ENCODE peak calls at places on chromosome 18, in eight cellular contexts. One of them, this sample, is unnamed.

GRCh38 chr18:52422985-52423601 is 83.1 kb downstream of the DCC start:
- DNase-seq in sigmoid colon: no peak
- DNase-seq in body of pancreas: peak; percentile 12
- DNase-seq in adrenal gland: no peak
- DNase-seq in endothelial cell of umbilical vein: no peak
- DNase-seq in heart left ventricle: no peak
- DNase-seq in prostate gland: no peak
- DNase-seq in transverse colon: no peak
- DNase-seq in this sample: no peak

GRCh38 chr18:46502444-46502843 is 154.6 kb downstream of the LOXHD1 start:
- DNase-seq in sigmoid colon: peak; percentile 24
- DNase-seq in body of pancreas: no peak
- DNase-seq in adrenal gland: no peak
- DNase-seq in endothelial cell of umbilical vein: no peak
- DNase-seq in heart left ventricle: no peak
- DNase-seq in prostate gland: no peak
- DNase-seq in transverse colon: no peak
- DNase-seq in this sample: no peak

GRCh38 chr18:34794346-34794745 is 84.2 kb downstream of the DTNA start:
- DNase-seq in sigmoid colon: no peak
- DNase-seq in body of pancreas: no peak
- DNase-seq in adrenal gland: no peak
- DNase-seq in endothelial cell of umbilical vein: no peak
- DNase-seq in heart left ventricle: no peak
- DNase-seq in prostate gland: no peak
- DNase-seq in transverse colon: no peak
- DNase-seq in this sample: no peak

GRCh38 chr18:50507120-50507590 is 52.7 kb upstream of the MAPK4 start:
- DNase-seq in sigmoid colon: peak; percentile 72
- DNase-seq in body of pancreas: peak; percentile 51
- DNase-seq in adrenal gland: peak; percentile 83
- DNase-seq in endothelial cell of umbilical vein: no peak
- DNase-seq in heart left ventricle: no peak
- DNase-seq in prostate gland: peak; percentile 29
- DNase-seq in transverse colon: peak; percentile 46
- DNase-seq in this sample: no peak

GRCh38 chr18:58213931-58214431 is 170.0 kb downstream of the NEDD4L start:
- DNase-seq in sigmoid colon: no peak
- DNase-seq in body of pancreas: no peak
- DNase-seq in adrenal gland: peak; percentile 44
- DNase-seq in endothelial cell of umbilical vein: no peak
- DNase-seq in heart left ventricle: no peak
- DNase-seq in prostate gland: no peak
- DNase-seq in transverse colon: no peak
- DNase-seq in this sample: no peak

GRCh38 chr18:61901334-61901986 is 8.7 kb upstream of the RNF152 start:
- DNase-seq in sigmoid colon: no peak
- DNase-seq in body of pancreas: peak; percentile 64
- DNase-seq in adrenal gland: peak; percentile 74
- DNase-seq in endothelial cell of umbilical vein: peak; percentile 74
- DNase-seq in heart left ventricle: no peak
- DNase-seq in prostate gland: peak; percentile 46
- DNase-seq in transverse colon: peak; percentile 55
- DNase-seq in this sample: no peak

GRCh38 chr18:8301427-8302172 is 307.6 kb upstream of the RAB12 start:
- DNase-seq in sigmoid colon: no peak
- DNase-seq in body of pancreas: peak; percentile 78
- DNase-seq in adrenal gland: no peak
- DNase-seq in endothelial cell of umbilical vein: no peak
- DNase-seq in heart left ventricle: no peak
- DNase-seq in prostate gland: no peak
- DNase-seq in transverse colon: no peak
- DNase-seq in this sample: no peak

GRCh38 chr18:54127759-54128378 is 96.6 kb downstream of the MBD2 start:
- DNase-seq in sigmoid colon: no peak
- DNase-seq in body of pancreas: no peak
- DNase-seq in adrenal gland: no peak
- DNase-seq in endothelial cell of umbilical vein: peak; percentile 60
- DNase-seq in heart left ventricle: no peak
- DNase-seq in prostate gland: no peak
- DNase-seq in transverse colon: no peak
- DNase-seq in this sample: no peak

GRCh38 chr18:49572935-49573334 is 11.1 kb downstream of the LIPG start:
- DNase-seq in sigmoid colon: no peak
- DNase-seq in body of pancreas: no peak
- DNase-seq in adrenal gland: no peak
- DNase-seq in endothelial cell of umbilical vein: no peak
- DNase-seq in heart left ventricle: no peak
- DNase-seq in prostate gland: no peak
- DNase-seq in transverse colon: no peak
- DNase-seq in this sample: no peak

GRCh38 chr18:79798999-79799370 is 1.2 kb downstream of the KCNG2 start:
- DNase-seq in sigmoid colon: no peak
- DNase-seq in body of pancreas: no peak
- DNase-seq in adrenal gland: no peak
- DNase-seq in endothelial cell of umbilical vein: no peak
- DNase-seq in heart left ventricle: no peak
- DNase-seq in prostate gland: no peak
- DNase-seq in transverse colon: no peak
- DNase-seq in this sample: peak; percentile 70

GRCh38 chr18:63422862-63423304 is 607 bp upstream of the VPS4B start:
- DNase-seq in sigmoid colon: no peak
- DNase-seq in body of pancreas: no peak
- DNase-seq in adrenal gland: no peak
- DNase-seq in endothelial cell of umbilical vein: no peak
- DNase-seq in heart left ventricle: no peak
- DNase-seq in prostate gland: no peak
- DNase-seq in transverse colon: no peak
- DNase-seq in this sample: peak; percentile 92

GRCh38 chr18:42038936-42039335 is 83.9 kb downstream of the PIK3C3 start:
- DNase-seq in sigmoid colon: no peak
- DNase-seq in body of pancreas: no peak
- DNase-seq in adrenal gland: no peak
- DNase-seq in endothelial cell of umbilical vein: peak; percentile 76
- DNase-seq in heart left ventricle: no peak
- DNase-seq in prostate gland: no peak
- DNase-seq in transverse colon: no peak
- DNase-seq in this sample: no peak

GRCh38 chr18:79986726-79987125 is 1.6 kb downstream of the TXNL4A start:
- DNase-seq in sigmoid colon: no peak
- DNase-seq in body of pancreas: no peak
- DNase-seq in adrenal gland: peak; percentile 49
- DNase-seq in endothelial cell of umbilical vein: peak; percentile 8
- DNase-seq in heart left ventricle: no peak
- DNase-seq in prostate gland: no peak
- DNase-seq in transverse colon: no peak
- DNase-seq in this sample: no peak

GRCh38 chr18:51082571-51083264 is 52.7 kb downstream of the SMAD4 start:
- DNase-seq in sigmoid colon: no peak
- DNase-seq in body of pancreas: no peak
- DNase-seq in adrenal gland: no peak
- DNase-seq in endothelial cell of umbilical vein: peak; percentile 67
- DNase-seq in heart left ventricle: no peak
- DNase-seq in prostate gland: no peak
- DNase-seq in transverse colon: no peak
- DNase-seq in this sample: no peak

GRCh38 chr18:2794159-2794558 is 52.6 kb upstream of the EMILIN2 start:
- DNase-seq in sigmoid colon: no peak
- DNase-seq in body of pancreas: no peak
- DNase-seq in adrenal gland: no peak
- DNase-seq in endothelial cell of umbilical vein: no peak
- DNase-seq in heart left ventricle: no peak
- DNase-seq in prostate gland: no peak
- DNase-seq in transverse colon: no peak
- DNase-seq in this sample: no peak

GRCh38 chr18:46868171-46868921 is 49.0 kb downstream of the PIAS2 start:
- DNase-seq in sigmoid colon: no peak
- DNase-seq in body of pancreas: no peak
- DNase-seq in adrenal gland: no peak
- DNase-seq in endothelial cell of umbilical vein: no peak
- DNase-seq in heart left ventricle: no peak
- DNase-seq in prostate gland: no peak
- DNase-seq in transverse colon: no peak
- DNase-seq in this sample: no peak

GRCh38 chr18:8402237-8402636 is 207.0 kb upstream of the RAB12 start:
- DNase-seq in sigmoid colon: no peak
- DNase-seq in body of pancreas: no peak
- DNase-seq in adrenal gland: peak; percentile 31
- DNase-seq in endothelial cell of umbilical vein: no peak
- DNase-seq in heart left ventricle: no peak
- DNase-seq in prostate gland: no peak
- DNase-seq in transverse colon: no peak
- DNase-seq in this sample: no peak

GRCh38 chr18:36638224-36638623 is 190.6 kb downstream of the TPGS2 start:
- DNase-seq in sigmoid colon: no peak
- DNase-seq in body of pancreas: no peak
- DNase-seq in adrenal gland: no peak
- DNase-seq in endothelial cell of umbilical vein: no peak
- DNase-seq in heart left ventricle: no peak
- DNase-seq in prostate gland: no peak
- DNase-seq in transverse colon: no peak
- DNase-seq in this sample: no peak

GRCh38 chr18:36382854-36383253 is 85.3 kb downstream of the FHOD3 start:
- DNase-seq in sigmoid colon: no peak
- DNase-seq in body of pancreas: no peak
- DNase-seq in adrenal gland: no peak
- DNase-seq in endothelial cell of umbilical vein: no peak
- DNase-seq in heart left ventricle: no peak
- DNase-seq in prostate gland: no peak
- DNase-seq in transverse colon: no peak
- DNase-seq in this sample: no peak

GRCh38 chr18:68847219-68847860 is 49.5 kb downstream of the CCDC102B start:
- DNase-seq in sigmoid colon: no peak
- DNase-seq in body of pancreas: no peak
- DNase-seq in adrenal gland: no peak
- DNase-seq in endothelial cell of umbilical vein: peak; percentile 64
- DNase-seq in heart left ventricle: no peak
- DNase-seq in prostate gland: no peak
- DNase-seq in transverse colon: no peak
- DNase-seq in this sample: no peak

GRCh38 chr18:62372156-62372555 is 47.0 kb downstream of the TNFRSF11A start:
- DNase-seq in sigmoid colon: no peak
- DNase-seq in body of pancreas: no peak
- DNase-seq in adrenal gland: no peak
- DNase-seq in endothelial cell of umbilical vein: no peak
- DNase-seq in heart left ventricle: no peak
- DNase-seq in prostate gland: no peak
- DNase-seq in transverse colon: no peak
- DNase-seq in this sample: no peak

GRCh38 chr18:59621027-59621426 is 76.2 kb downstream of the CCBE1 start:
- DNase-seq in sigmoid colon: no peak
- DNase-seq in body of pancreas: no peak
- DNase-seq in adrenal gland: no peak
- DNase-seq in endothelial cell of umbilical vein: no peak
- DNase-seq in heart left ventricle: no peak
- DNase-seq in prostate gland: no peak
- DNase-seq in transverse colon: no peak
- DNase-seq in this sample: no peak

GRCh38 chr18:38526922-38527321 is 961.3 kb upstream of the CELF4 start:
- DNase-seq in sigmoid colon: no peak
- DNase-seq in body of pancreas: no peak
- DNase-seq in adrenal gland: no peak
- DNase-seq in endothelial cell of umbilical vein: no peak
- DNase-seq in heart left ventricle: no peak
- DNase-seq in prostate gland: no peak
- DNase-seq in transverse colon: no peak
- DNase-seq in this sample: no peak

DNA sequence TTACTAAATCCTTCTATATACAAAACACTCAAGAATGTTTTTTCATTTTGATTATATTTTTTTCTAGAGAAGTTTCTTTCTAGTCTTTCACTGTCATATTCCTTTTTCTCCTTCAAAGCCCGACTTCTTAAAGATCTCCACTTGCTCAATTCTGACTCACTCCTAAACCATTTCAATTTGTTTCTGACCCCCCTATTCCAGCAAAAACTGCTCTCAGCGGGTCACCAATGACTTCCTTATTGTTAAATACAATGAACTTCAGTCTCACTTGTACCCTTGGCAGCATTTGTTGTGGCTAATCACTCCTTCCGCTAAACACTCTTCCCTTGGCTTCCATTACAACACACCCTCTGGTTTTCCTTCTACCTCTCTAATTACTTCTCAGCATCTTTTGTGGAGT is 111.1 kb upstream of the RBBP8 start:
- DNase-seq in sigmoid colon: no peak
- DNase-seq in body of pancreas: no peak
- DNase-seq in adrenal gland: no peak
- DNase-seq in endothelial cell of umbilical vein: peak; percentile 72
- DNase-seq in heart left ventricle: no peak
- DNase-seq in prostate gland: no peak
- DNase-seq in transverse colon: no peak
- DNase-seq in this sample: no peak
- TF ChIP-seq POLR2A in sigmoid colon: no peak
- TF ChIP-seq POLR2A in body of pancreas: no peak
- TF ChIP-seq POLR2A in adrenal gland: no peak
- TF ChIP-seq POLR2A in endothelial cell of umbilical vein: no peak
- TF ChIP-seq POLR2A in heart left ventricle: no peak
- TF ChIP-seq POLR2A in prostate gland: no peak
- TF ChIP-seq POLR2A in transverse colon: no peak
- TF ChIP-seq POLR2A in this sample: no peak

GRCh38 chr18:72283148-72283925 is 260.8 kb downstream of the CBLN2 start:
- DNase-seq in sigmoid colon: no peak
- DNase-seq in body of pancreas: no peak
- DNase-seq in adrenal gland: no peak
- DNase-seq in endothelial cell of umbilical vein: no peak
- DNase-seq in heart left ventricle: no peak
- DNase-seq in prostate gland: no peak
- DNase-seq in transverse colon: no peak
- DNase-seq in this sample: no peak
- H3K36me3 ChIP-seq in sigmoid colon: no peaks in the 10 kb centered on the region
- H3K36me3 ChIP-seq in body of pancreas: no peaks in the 10 kb centered on the region
- H3K36me3 ChIP-seq in adrenal gland: no peaks in the 10 kb centered on the region
- H3K36me3 ChIP-seq in endothelial cell of umbilical vein: no peaks in the 10 kb centered on the region
- H3K36me3 ChIP-seq in heart left ventricle: no peaks in the 10 kb centered on the region
- H3K36me3 ChIP-seq in prostate gland: no peaks in the 10 kb centered on the region
- H3K36me3 ChIP-seq in transverse colon: no peaks in the 10 kb centered on the region
- H3K36me3 ChIP-seq in this sample: no peaks in the 10 kb centered on the region

DNA sequence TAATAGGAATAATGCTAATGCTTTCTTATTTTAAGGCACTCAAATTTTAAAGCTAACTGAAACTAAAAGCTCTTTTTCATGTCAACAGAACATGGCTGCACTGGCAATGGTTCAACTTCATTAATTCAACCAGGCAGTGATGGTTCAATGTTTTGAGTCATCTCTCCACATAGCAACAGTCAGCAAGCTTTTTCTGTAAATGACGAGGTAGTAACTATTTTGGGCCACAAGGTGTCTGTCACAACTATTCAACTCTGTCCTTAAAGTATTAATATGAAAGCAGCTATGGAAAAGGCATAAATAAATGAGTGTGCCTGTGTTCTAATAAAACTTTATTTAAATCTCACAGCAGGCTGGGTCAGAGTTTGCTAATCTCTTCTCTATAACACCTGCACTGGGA is 1425.6 kb upstream of the PIK3C3 start:
- DNase-seq in sigmoid colon: no peak
- DNase-seq in body of pancreas: no peak
- DNase-seq in adrenal gland: no peak
- DNase-seq in endothelial cell of umbilical vein: peak; percentile 1
- DNase-seq in heart left ventricle: no peak
- DNase-seq in prostate gland: no peak
- DNase-seq in transverse colon: no peak
- DNase-seq in this sample: no peak
- TF ChIP-seq CTCF in sigmoid colon: no peak
- TF ChIP-seq CTCF in body of pancreas: peak; percentile 22
- TF ChIP-seq CTCF in adrenal gland: no peak
- TF ChIP-seq CTCF in endothelial cell of umbilical vein: no peak
- TF ChIP-seq CTCF in heart left ventricle: no peak
- TF ChIP-seq CTCF in prostate gland: no peak
- TF ChIP-seq CTCF in transverse colon: no peak
- TF ChIP-seq CTCF in this sample: no peak

GRCh38 chr18:48002933-48003365 is 72.5 kb upstream of the SMAD2 start:
- DNase-seq in sigmoid colon: no peak
- DNase-seq in body of pancreas: peak; percentile 94
- DNase-seq in adrenal gland: peak; percentile 97
- DNase-seq in endothelial cell of umbilical vein: peak; percentile 78
- DNase-seq in heart left ventricle: peak; percentile 77
- DNase-seq in prostate gland: no peak
- DNase-seq in transverse colon: peak; percentile 67
- DNase-seq in this sample: peak; percentile 87
- TF ChIP-seq POLR2A in sigmoid colon: no peak
- TF ChIP-seq POLR2A in body of pancreas: peak; percentile 24
- TF ChIP-seq POLR2A in adrenal gland: peak; percentile 44
- TF ChIP-seq POLR2A in endothelial cell of umbilical vein: no peak
- TF ChIP-seq POLR2A in heart left ventricle: no peak
- TF ChIP-seq POLR2A in prostate gland: no peak
- TF ChIP-seq POLR2A in transverse colon: no peak
- TF ChIP-seq POLR2A in this sample: no peak